ENCODE peak calls at places on chromosome 22, in nine cellular contexts. D is adrenal gland; Z is heart right ventricle; Q is uterus; L is CD8-positive, alpha-beta T cell; W is osteoblast; M is left ventricle myocardium inferior; N is astrocyte; H is BJ. S is an unnamed sample. For H3K36me3, the result is how much of the 10 kb centered on the place peaks cover.

GRCh38 chr22:21800552-21801303 is 65.1 kb upstream of the YPEL1 start:
- DNase-seq in D (no peak), Z (no peak), Q (no peak), L (no peak), W (no peak), M (no peak), N (no peak), H (no peak), S (no peak)

GRCh38 chr22:35514366-35514765 is 26.3 kb upstream of the RASD2 start:
- DNase-seq in D (no peak), Z (no peak), Q (no peak), L (no peak), W (no peak), M (no peak), N (no peak), H (no peak), S (no peak)

GRCh38 chr22:31124811-31125465 is 2.2 kb downstream of the INPP5J start:
- DNase-seq in D (no peak), Z (no peak), Q (no peak), L (no peak), W (peak), M (no peak), N (no peak), H (no peak), S (no peak)

GRCh38 chr22:22454997-22455396 is 53.5 kb downstream of the ZNF280B start:
- DNase-seq in D (no peak), Z (no peak), Q (no peak), L (no peak), W (no peak), M (no peak), N (no peak), H (no peak), S (no peak)

GRCh38 chr22:39745789-39746188 is 147.8 kb downstream of the ENTHD1 start:
- DNase-seq in D (no peak), Z (no peak), Q (no peak), L (no peak), W (no peak), M (no peak), N (no peak), H (no peak), S (no peak)

GRCh38 chr22:32722441-32722840 is 79.1 kb upstream of the TIMP3 start:
- DNase-seq in D (no peak), Z (no peak), Q (no peak), L (no peak), W (peak), M (no peak), N (no peak), H (no peak), S (no peak)

GRCh38 chr22:48939441-48940265 is 888.0 kb downstream of the BRD1 start:
- DNase-seq in D (no peak), Z (no peak), Q (no peak), L (no peak), W (peak), M (no peak), N (no peak), H (no peak), S (peak)

GRCh38 chr22:38881464-38881871 is 9.5 kb upstream of the CBX6 start:
- DNase-seq in D (peak), Z (no peak), Q (peak), L (no peak), W (peak), M (no peak), N (peak), H (peak), S (no peak)

GRCh38 chr22:27880778-27881394 is 38.2 kb downstream of the PITPNB start:
- DNase-seq in D (peak), Z (no peak), Q (peak), L (peak), W (no peak), M (no peak), N (peak), H (peak), S (no peak)

GRCh38 chr22:24952837-24953293 is 349 bp downstream of the KIAA1671 start:
- DNase-seq in D (peak), Z (peak), Q (peak), L (no peak), W (peak), M (peak), N (peak), H (no peak), S (peak)

GRCh38 chr22:18095101-18095805 is 15.4 kb upstream of the TUBA8 start:
- DNase-seq in D (no peak), Z (no peak), Q (no peak), L (no peak), W (no peak), M (no peak), N (no peak), H (no peak), S (no peak)

GRCh38 chr22:39087881-39088687 is 9.0 kb upstream of the APOBEC3H start:
- DNase-seq in D (peak), Z (no peak), Q (no peak), L (no peak), W (peak), M (peak), N (no peak), H (no peak), S (no peak)

GRCh38 chr22:17130199-17130598 is 9.0 kb upstream of the TMEM121B start:
- DNase-seq in D (no peak), Z (no peak), Q (no peak), L (no peak), W (peak), M (no peak), N (peak), H (no peak), S (no peak)

GRCh38 chr22:49404576-49405199 is 423.0 kb downstream of the BRD1 start:
- DNase-seq in D (no peak), Z (no peak), Q (no peak), L (no peak), W (no peak), M (no peak), N (no peak), H (no peak), S (no peak)

GRCh38 chr22:50621948-50622722 is 5.8 kb downstream of the ARSA start:
- DNase-seq in D (no peak), Z (no peak), Q (no peak), L (peak), W (no peak), M (no peak), N (no peak), H (no peak), S (no peak)

GRCh38 chr22:31229402-31230140 is 17.5 kb downstream of the LIMK2 start:
- DNase-seq in D (peak), Z (no peak), Q (peak), L (no peak), W (no peak), M (peak), N (peak), H (no peak), S (no peak)

GRCh38 chr22:44580756-44581435 is 82.9 kb upstream of the RTL6 start:
- DNase-seq in D (no peak), Z (no peak), Q (no peak), L (no peak), W (no peak), M (no peak), N (no peak), H (no peak), S (peak)

GRCh38 chr22:39351689-39352214 is 2.0 kb downstream of the SYNGR1 start:
- DNase-seq in D (no peak), Z (no peak), Q (no peak), L (no peak), W (peak), M (no peak), N (peak), H (no peak), S (no peak)

GRCh38 chr22:49325531-49326395 is 501.9 kb downstream of the BRD1 start:
- DNase-seq in D (no peak), Z (no peak), Q (no peak), L (no peak), W (peak), M (no peak), N (no peak), H (no peak), S (no peak)

GRCh38 chr22:38446018-38446601 is 8.9 kb downstream of the KCNJ4 start:
- DNase-seq in D (no peak), Z (no peak), Q (no peak), L (no peak), W (no peak), M (no peak), N (no peak), H (no peak), S (no peak)

GRCh38 chr22:30880847-30881246 is 87.7 kb downstream of the MORC2 start:
- DNase-seq in D (no peak), Z (peak), Q (no peak), L (no peak), W (peak), M (no peak), N (no peak), H (no peak), S (no peak)

GRCh38 chr22:45876136-45877035 is 100.6 kb downstream of the WNT7B start:
- DNase-seq in D (no peak), Z (no peak), Q (no peak), L (no peak), W (peak), M (no peak), N (no peak), H (no peak), S (peak)

GRCh38 chr22:44530106-44530505 is 32.1 kb upstream of the RTL6 start:
- DNase-seq in D (no peak), Z (no peak), Q (no peak), L (no peak), W (no peak), M (no peak), N (no peak), H (no peak), S (peak)

GRCh38 chr22:49457146-49457545 is 370.5 kb downstream of the BRD1 start:
- DNase-seq in D (no peak), Z (no peak), Q (no peak), L (no peak), W (no peak), M (no peak), N (no peak), H (no peak), S (no peak)

GRCh38 chr22:44213489-44214043 is 32.8 kb downstream of the PARVG start:
- DNase-seq in D (no peak), Z (no peak), Q (no peak), L (no peak), W (no peak), M (no peak), N (no peak), H (no peak), S (no peak)

GRCh38 chr22:45688606-45689080 is 17.0 kb downstream of the ATXN10 start:
- DNase-seq in D (peak), Z (no peak), Q (no peak), L (no peak), W (no peak), M (no peak), N (peak), H (peak), S (no peak)

GRCh38 chr22:39481054-39481453 is 21.0 kb upstream of the MIEF1 start:
- DNase-seq in D (no peak), Z (no peak), Q (no peak), L (no peak), W (peak), M (no peak), N (peak), H (no peak), S (no peak)

GRCh38 chr22:17966403-17966717 is 58.0 kb downstream of the MICAL3 start:
- DNase-seq in D (no peak), Z (no peak), Q (no peak), L (no peak), W (no peak), M (no peak), N (no peak), H (no peak), S (no peak)

GRCh38 chr22:42915980-42916765 is 59.1 kb upstream of the ARFGAP3 start:
- DNase-seq in D (no peak), Z (no peak), Q (no peak), L (no peak), W (peak), M (no peak), N (no peak), H (no peak), S (no peak)

GRCh38 chr22:39117585-39118191 is 20.6 kb downstream of the APOBEC3H start:
- DNase-seq in D (peak), Z (no peak), Q (no peak), L (peak), W (peak), M (no peak), N (no peak), H (no peak), S (no peak)

GRCh38 chr22:42820075-42820763 is 36.9 kb downstream of the ARFGAP3 start:
- DNase-seq in D (no peak), Z (no peak), Q (no peak), L (no peak), W (peak), M (no peak), N (peak), H (peak), S (no peak)

GRCh38 chr22:38843201-38843715 is 570 bp downstream of the NPTXR start:
- DNase-seq in D (peak), Z (peak), Q (peak), L (peak), W (peak), M (peak), N (peak), H (no peak), S (no peak)

GRCh38 chr22:31943206-31943975 is 944 bp upstream of the YWHAH start:
- DNase-seq in D (no peak), Z (no peak), Q (no peak), L (no peak), W (peak), M (no peak), N (no peak), H (no peak), S (no peak)

GRCh38 chr22:35064664-35065063 is 1.3 kb upstream of the ISX start:
- DNase-seq in D (no peak), Z (no peak), Q (no peak), L (no peak), W (no peak), M (no peak), N (no peak), H (no peak), S (no peak)

GRCh38 chr22:40055143-40055926 is 60.6 kb downstream of the FAM83F start:
- DNase-seq in D (no peak), Z (no peak), Q (no peak), L (no peak), W (no peak), M (no peak), N (no peak), H (no peak), S (no peak)

GRCh38 chr22:50599816-50600454 is 658 bp upstream of the MAPK8IP2 start:
- DNase-seq in D (peak), Z (peak), Q (no peak), L (peak), W (peak), M (peak), N (no peak), H (no peak), S (no peak)

GRCh38 chr22:40107756-40108437 is 69.8 kb upstream of the TNRC6B start:
- DNase-seq in D (peak), Z (no peak), Q (peak), L (peak), W (peak), M (no peak), N (no peak), H (peak), S (no peak)

GRCh38 chr22:17596226-17596625 is 32.3 kb downstream of the ATP6V1E1 start:
- DNase-seq in D (no peak), Z (no peak), Q (no peak), L (no peak), W (no peak), M (no peak), N (no peak), H (no peak), S (no peak)

GRCh38 chr22:47452184-47452583 is 689.7 kb downstream of the TBC1D22A start:
- DNase-seq in D (no peak), Z (no peak), Q (no peak), L (no peak), W (no peak), M (no peak), N (no peak), H (no peak), S (no peak)
- TF ChIP-seq CTCF in D (no peak), Z (no peak), Q (no peak), L (no peak), W (peak), M (peak), N (no peak), H (no peak), S (no peak)

GRCh38 chr22:23831261-23831660 is 7.5 kb downstream of the DERL3 start:
- DNase-seq in D (no peak), Z (no peak), Q (no peak), L (no peak), W (no peak), M (no peak), N (no peak), H (no peak), S (no peak)

GRCh38 chr22:23833017-23833795 is 5.6 kb downstream of the DERL3 start:
- DNase-seq in D (no peak), Z (no peak), Q (no peak), L (no peak), W (no peak), M (no peak), N (no peak), H (no peak), S (no peak)

GRCh38 chr22:23829845-23830372 is 8.9 kb downstream of the DERL3 start:
- DNase-seq in D (no peak), Z (no peak), Q (no peak), L (no peak), W (peak), M (no peak), N (peak), H (peak), S (no peak)

GRCh38 chr22:23832226-23833016 is 6.4 kb downstream of the DERL3 start:
- DNase-seq in D (no peak), Z (no peak), Q (no peak), L (no peak), W (no peak), M (no peak), N (no peak), H (no peak), S (no peak)

GRCh38 chr22:23831781-23832180 is 7.0 kb downstream of the DERL3 start:
- DNase-seq in D (no peak), Z (no peak), Q (no peak), L (no peak), W (no peak), M (no peak), N (no peak), H (no peak), S (no peak)
- H3K36me3 ChIP-seq in D (under half), Z (half or more), Q (under half), L (under half), W (under half), M (half or more), N (under half), H (under half), S (under half)

GRCh38 chr22:26753125-26753862 is 95.9 kb downstream of the MIAT start:
- DNase-seq in D (no peak), Z (no peak), Q (no peak), L (no peak), W (no peak), M (no peak), N (no peak), H (no peak), S (no peak)
- TF ChIP-seq CTCF in D (no peak), Z (no peak), Q (no peak), L (no peak), W (no peak), M (no peak), N (no peak), H (no peak), S (no peak)

DNA sequence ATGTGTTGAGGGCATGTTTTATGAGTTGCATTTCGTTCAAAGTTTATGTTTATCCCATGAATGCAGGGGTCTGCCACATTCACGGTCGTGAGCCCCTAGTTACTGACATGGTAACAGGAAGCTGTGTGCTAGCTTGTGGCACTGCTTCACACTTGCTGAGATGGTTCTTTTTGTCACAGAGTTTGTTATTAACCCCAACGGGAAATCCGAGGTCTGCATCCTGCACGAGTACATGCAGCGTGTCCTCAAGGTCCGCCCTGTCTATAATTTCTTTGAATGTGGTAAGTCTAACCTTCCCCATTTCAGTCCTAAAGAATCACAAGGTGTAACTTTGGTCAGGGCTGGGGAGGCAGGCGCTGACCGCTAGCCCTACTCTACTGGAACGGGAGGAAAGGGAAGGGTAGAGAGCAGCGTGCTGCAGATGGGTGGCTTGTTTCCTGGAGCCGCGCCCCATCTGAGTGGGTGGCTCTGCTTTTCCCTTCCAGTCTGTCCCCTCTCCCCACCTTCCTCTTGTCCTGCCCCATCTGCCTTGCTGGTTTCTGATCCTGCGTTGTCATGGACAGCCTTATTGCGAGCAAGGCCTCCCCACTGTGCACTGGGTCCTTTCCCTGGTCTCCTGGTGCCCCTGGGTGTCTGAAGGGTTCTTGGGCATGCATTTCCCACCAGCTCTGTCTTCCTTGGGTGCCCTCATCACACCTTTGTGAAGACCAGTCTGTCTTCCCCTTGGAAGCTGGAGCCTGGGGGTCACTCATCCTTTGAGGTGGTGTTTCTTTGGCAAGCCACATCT is 11.8 kb downstream of the DGCR8 start:
- DNase-seq in D (no peak), Z (no peak), Q (no peak), L (no peak), W (no peak), M (no peak), N (no peak), H (no peak), S (no peak)
- H3K36me3 ChIP-seq in D (under half), Z (half or more), Q (under half), L (half or more), W (half or more), M (half or more), N (half or more), H (half or more), S (half or more)

DNA sequence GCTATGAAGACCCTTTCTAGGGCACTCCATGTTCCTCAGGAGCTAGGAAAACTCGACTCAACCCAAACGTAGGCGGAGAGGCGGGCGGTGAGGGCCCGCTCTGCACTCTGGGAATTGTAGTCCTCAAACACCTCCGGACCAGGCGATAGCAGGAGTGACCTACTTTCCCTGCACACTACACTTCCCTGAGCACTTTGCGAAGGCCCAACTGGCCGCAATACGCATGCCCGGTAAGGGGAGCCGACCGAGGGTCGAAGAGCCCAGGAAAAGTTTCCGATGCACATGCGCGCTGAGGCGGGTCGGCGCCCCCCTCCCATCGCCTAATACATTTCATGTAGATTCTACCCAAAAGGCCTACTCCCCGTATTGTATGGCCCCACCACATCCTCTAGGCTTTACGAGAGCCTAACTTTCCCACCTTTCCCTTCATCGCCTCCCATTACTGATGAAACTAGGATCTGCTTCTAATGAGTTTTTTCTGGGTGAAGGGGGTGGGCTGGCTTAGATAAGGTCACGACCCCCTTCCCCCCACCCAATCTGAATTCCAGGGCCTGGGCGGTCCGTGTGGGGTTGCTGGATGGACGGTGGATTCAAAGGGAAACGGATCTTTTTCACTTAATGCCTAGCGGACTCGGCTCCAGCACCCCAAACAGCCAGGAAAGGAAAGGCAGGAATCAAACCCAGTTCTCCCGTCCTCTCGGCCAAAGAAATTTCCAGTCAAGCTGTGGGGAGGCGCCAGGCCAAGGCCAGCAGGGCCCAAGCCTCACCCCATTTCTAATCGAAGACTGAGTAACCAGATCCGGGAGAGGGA is 2.0 kb downstream of the TOB2 start:
- DNase-seq in D (peak), Z (peak), Q (peak), L (peak), W (peak), M (peak), N (peak), H (peak), S (peak)
- TF ChIP-seq CTCF in D (no peak), Z (no peak), Q (no peak), L (no peak), W (no peak), M (no peak), N (no peak), H (no peak), S (no peak)

DNA sequence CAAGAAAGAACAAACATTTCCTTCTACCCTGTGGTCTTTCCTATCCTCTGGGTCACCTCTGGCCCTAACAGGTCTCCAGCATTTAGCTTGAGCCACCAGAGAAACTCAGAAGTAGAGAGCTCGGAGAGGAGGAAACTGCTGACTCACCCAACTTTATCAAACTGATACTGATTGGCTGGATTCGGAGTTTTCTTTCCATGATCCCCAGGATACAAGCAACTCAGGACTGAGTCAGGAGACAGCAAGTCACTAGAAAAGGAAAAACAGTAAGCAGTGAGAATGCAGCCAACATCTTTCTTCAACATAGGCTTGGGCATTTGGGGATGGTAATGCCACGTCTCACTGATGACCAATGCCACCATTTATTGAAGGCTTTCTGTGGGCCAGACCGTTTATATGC is 32.7 kb downstream of the THOC5 start:
- DNase-seq in D (peak), Z (no peak), Q (no peak), L (no peak), W (peak), M (no peak), N (peak), H (no peak), S (no peak)
- H3K36me3 ChIP-seq in D (under half), Z (half or more), Q (under half), L (half or more), W (half or more), M (half or more), N (half or more), H (half or more), S (half or more)

GRCh38 chr22:37259540-37260029 is 15.5 kb upstream of the RAC2 start:
- DNase-seq in D (peak), Z (no peak), Q (no peak), L (no peak), W (peak), M (no peak), N (peak), H (no peak), S (no peak)
- TF ChIP-seq CTCF in D (peak), Z (peak), Q (no peak), L (peak), W (peak), M (peak), N (peak), H (peak), S (no peak)

S was measured in ascending aorta.